ENCODE peak calls at places on chromosome 21, in six cellular contexts. H is H1, U is K562, A is stomach, Y is breast epithelium, Z is transverse colon. N is an unnamed sample.

GRCh38 chr21:37001446-37001845 is 5.1 kb upstream of the RIPPLY3 start:
- DNase-seq in H (no peak), U (no peak), A (no peak), Y (no peak), Z (no peak), N (no peak)

GRCh38 chr21:31873275-31873695 is 465 bp downstream of the HUNK start:
- DNase-seq in H (no peak), U (no peak), A (no peak), Y (no peak), Z (peak), N (peak)

GRCh38 chr21:33031152-33031551 is 5.4 kb downstream of the OLIG2 start:
- DNase-seq in H (no peak), U (no peak), A (no peak), Y (no peak), Z (no peak), N (no peak)

GRCh38 chr21:39016740-39017315 is 166.4 kb downstream of the PSMG1 start:
- DNase-seq in H (no peak), U (no peak), A (no peak), Y (no peak), Z (peak), N (peak)

GRCh38 chr21:17900281-17900989 is 81.3 kb upstream of the C21orf91 start:
- DNase-seq in H (no peak), U (no peak), A (no peak), Y (no peak), Z (no peak), N (no peak)

GRCh38 chr21:18384771-18385170 is 18.8 kb downstream of the TMPRSS15 start:
- DNase-seq in H (no peak), U (peak), A (no peak), Y (no peak), Z (no peak), N (no peak)

GRCh38 chr21:26964379-26964778 is 2.5 kb downstream of the ADAMTS5 start:
- DNase-seq in H (no peak), U (no peak), A (peak), Y (peak), Z (peak), N (no peak)

GRCh38 chr21:29453511-29453910 is 154.8 kb downstream of the BACH1 start:
- DNase-seq in H (no peak), U (no peak), A (no peak), Y (no peak), Z (no peak), N (no peak)

GRCh38 chr21:27818847-27819246 is 852.0 kb upstream of the ADAMTS5 start:
- DNase-seq in H (no peak), U (no peak), A (no peak), Y (no peak), Z (no peak), N (no peak)

GRCh38 chr21:26167593-26167992 is 3.0 kb downstream of the APP start:
- DNase-seq in H (no peak), U (no peak), A (no peak), Y (no peak), Z (no peak), N (no peak)

GRCh38 chr21:33314096-33314495 is 10.7 kb upstream of the IFNAR1 start:
- DNase-seq in H (no peak), U (no peak), A (no peak), Y (no peak), Z (no peak), N (no peak)

GRCh38 chr21:25425156-25425555 is 182.1 kb downstream of the MRPL39 start:
- DNase-seq in H (no peak), U (no peak), A (no peak), Y (no peak), Z (no peak), N (no peak)

GRCh38 chr21:38297193-38297592 is 40.4 kb downstream of the KCNJ15 start:
- DNase-seq in H (no peak), U (no peak), A (no peak), Y (no peak), Z (no peak), N (no peak)

GRCh38 chr21:39430016-39430415 is 15.6 kb downstream of the LCA5L start:
- DNase-seq in H (no peak), U (no peak), A (no peak), Y (no peak), Z (no peak), N (no peak)

GRCh38 chr21:21200103-21200938 is 202.1 kb downstream of the NCAM2 start:
- DNase-seq in H (no peak), U (peak), A (no peak), Y (no peak), Z (peak), N (no peak)

GRCh38 chr21:44870748-44871495 is 2.6 kb downstream of the PTTG1IP start:
- DNase-seq in H (no peak), U (no peak), A (peak), Y (peak), Z (peak), N (no peak)

DNA sequence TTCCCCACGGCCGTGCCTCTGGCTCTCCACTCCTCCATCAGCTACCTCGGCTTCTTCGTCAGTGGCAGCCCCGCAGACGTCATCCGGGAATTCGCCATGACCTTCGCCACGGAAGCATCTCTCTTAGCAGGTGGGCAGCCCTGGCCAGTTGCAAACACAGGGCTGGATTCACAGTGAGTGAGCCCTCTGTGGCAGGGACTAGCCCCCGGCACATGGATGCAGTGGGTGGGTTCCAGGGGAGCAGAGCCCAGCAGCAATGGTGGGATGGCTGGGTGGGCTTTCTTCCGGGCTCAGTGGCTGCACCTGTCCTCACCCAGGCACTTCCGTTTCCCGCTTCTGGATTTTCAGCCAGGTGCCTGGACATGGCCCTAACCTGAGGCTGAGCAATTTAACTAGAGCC is 9.4 kb downstream of the UBASH3A start:
- DNase-seq in H (no peak), U (no peak), A (no peak), Y (no peak), Z (no peak), N (no peak)
- H3K27ac ChIP-seq in H (no peak), U (no peak), A (no peak), Y (no peak), Z (no peak), N (no peak)

DNA sequence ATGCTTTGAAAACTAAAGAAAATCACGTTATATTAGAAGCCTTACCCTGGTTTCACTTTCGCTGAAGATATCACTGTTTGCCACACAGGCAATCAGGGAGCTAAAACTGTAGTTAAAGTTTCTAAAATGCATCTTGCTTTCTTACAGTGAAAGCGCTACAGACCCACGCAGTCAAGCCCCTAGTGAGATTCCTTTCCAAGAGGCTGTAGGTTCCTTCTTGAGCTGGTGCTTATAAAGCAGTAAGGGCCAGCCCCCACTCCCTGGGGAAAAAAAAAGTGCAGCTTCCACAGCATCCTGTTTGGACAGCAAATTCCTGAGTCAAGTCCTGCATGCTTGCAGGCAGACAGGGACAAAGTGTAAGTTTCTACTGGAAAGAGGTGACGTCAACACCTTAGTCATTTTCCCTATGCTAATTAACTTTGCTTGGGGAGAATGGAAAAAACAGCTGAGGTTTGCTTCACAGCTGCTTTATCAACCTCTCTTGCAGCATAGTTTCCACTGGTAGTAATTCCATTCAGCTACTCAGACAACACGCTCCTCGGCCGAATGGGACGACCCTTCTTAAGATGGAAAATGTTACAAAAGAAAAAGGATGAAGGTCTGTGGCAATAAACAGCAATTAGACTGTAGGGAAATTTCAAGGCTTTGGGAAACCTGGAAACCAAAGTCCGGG is 14.7 kb upstream of the KCNE1 start:
- DNase-seq in H (no peak), U (no peak), A (peak), Y (no peak), Z (peak), N (no peak)
- TF ChIP-seq POLR2AphosphoS5 in H (no peak), U (no peak), A (peak), Y (peak), Z (peak), N (no peak)

DNA sequence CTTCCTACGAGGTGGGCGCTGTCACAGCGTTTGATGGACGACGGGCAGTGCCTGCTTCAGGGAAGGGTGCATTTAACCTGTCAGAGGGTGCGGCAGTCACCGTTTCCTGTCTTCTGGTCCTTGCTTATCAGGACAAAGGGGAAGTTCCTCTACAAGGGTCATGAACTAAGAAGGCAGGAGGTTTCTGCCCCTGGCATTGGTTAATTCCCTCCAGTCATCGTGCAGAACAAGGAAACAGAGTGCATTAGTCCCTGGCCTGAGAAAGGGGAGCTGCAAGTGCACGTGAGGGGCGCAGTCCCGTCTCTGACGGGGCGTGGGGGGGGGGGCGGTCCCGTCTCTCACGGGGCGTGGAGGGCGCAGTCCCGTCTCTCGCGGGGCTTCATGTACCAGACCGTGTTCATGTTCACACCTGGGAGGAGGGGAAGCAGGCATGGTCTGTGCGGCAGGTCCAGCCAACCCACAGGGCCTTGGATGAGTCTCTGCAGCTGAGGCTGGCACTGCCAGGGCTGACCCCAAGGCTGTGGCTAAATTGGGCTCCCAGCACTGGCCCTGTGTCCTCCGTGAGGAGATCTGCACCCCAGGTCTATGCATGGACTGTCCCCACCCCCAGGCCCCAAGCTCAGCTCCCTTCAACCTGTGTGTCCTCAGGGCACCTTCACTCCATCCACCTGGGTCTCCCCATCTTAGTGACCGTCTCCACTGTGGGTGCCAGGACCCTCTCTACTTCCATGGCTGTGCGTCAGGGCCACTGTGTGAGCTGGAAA is 89.2 kb upstream of the COL6A1 start:
- DNase-seq in H (no peak), U (no peak), A (no peak), Y (no peak), Z (peak), N (peak)
- TF ChIP-seq POLR2A in H (no peak), U (no peak), A (no peak), Y (no peak), Z (no peak), N (no peak)

GRCh38 chr21:34836103-34836932 is 167.5 kb downstream of the CLIC6 start:
- DNase-seq in H (no peak), U (no peak), A (peak), Y (no peak), Z (peak), N (no peak)

GRCh38 chr21:34834307-34834706 is 165.5 kb downstream of the CLIC6 start:
- DNase-seq in H (no peak), U (no peak), A (no peak), Y (no peak), Z (no peak), N (no peak)

GRCh38 chr21:34835526-34835925 is 166.7 kb downstream of the CLIC6 start:
- DNase-seq in H (no peak), U (no peak), A (no peak), Y (no peak), Z (peak), N (no peak)

GRCh38 chr21:34833465-34833864 is 164.7 kb downstream of the CLIC6 start:
- DNase-seq in H (no peak), U (no peak), A (no peak), Y (no peak), Z (no peak), N (no peak)

GRCh38 chr21:34834852-34835501 is 166.2 kb downstream of the CLIC6 start:
- DNase-seq in H (no peak), U (no peak), A (no peak), Y (no peak), Z (no peak), N (no peak)
- H3K27ac ChIP-seq in H (no peak), U (no peak), A (peak), Y (peak), Z (peak), N (peak)

GRCh38 chr21:42878993-42879787 is at the start of gene WDR4:
- DNase-seq in H (peak), U (peak), A (peak), Y (peak), Z (peak), N (peak)
- TF ChIP-seq POLR2AphosphoS5 in H (peak), U (peak), A (peak), Y (peak), Z (peak), N (peak)